ENCODE peak calls at places on chromosomes 12 and 14, in six cellular contexts. H is CD8-positive, alpha-beta memory T cell; A is upper lobe of right lung; O is fibroblast of the aortic adventitia; W is brain microvascular endothelial cell; R is fibroblast of lung. P is an unnamed sample.

GRCh38 chr14:21056520-21057163 is 980 bp upstream of the RNASE8 start:
- DNase-seq in H (no peak), A (no peak), O (no peak), W (no peak), R (no peak), P (no peak)

GRCh38 chr12:76766161-76766560 is 2.2 kb downstream of the ZDHHC17 start:
- DNase-seq in H (no peak), A (no peak), O (no peak), W (no peak), R (no peak), P (no peak)

GRCh38 chr12:39587247-39587646 is 32.4 kb downstream of the ABCD2 start:
- DNase-seq in H (peak), A (no peak), O (no peak), W (peak), R (peak), P (no peak)

GRCh38 chr14:26735811-26736210 is 138.0 kb upstream of the NOVA1 start:
- DNase-seq in H (no peak), A (no peak), O (no peak), W (no peak), R (no peak), P (no peak)

GRCh38 chr14:73426877-73427276 is 31.5 kb downstream of the NUMB start:
- DNase-seq in H (no peak), A (peak), O (peak), W (peak), R (peak), P (no peak)

GRCh38 chr12:83389237-83389996 is 702.7 kb downstream of the TMTC2 start:
- DNase-seq in H (no peak), A (peak), O (no peak), W (no peak), R (no peak), P (no peak)

GRCh38 chr12:9669534-9669933 is at the start of gene CLEC2D:
- DNase-seq in H (peak), A (no peak), O (no peak), W (no peak), R (no peak), P (no peak)

GRCh38 chr12:97005174-97005573 is 98.1 kb downstream of the NEDD1 start:
- DNase-seq in H (no peak), A (no peak), O (no peak), W (no peak), R (no peak), P (no peak)

GRCh38 chr12:28051516-28052456 is 79.3 kb upstream of the PTHLH start:
- DNase-seq in H (no peak), A (no peak), O (peak), W (peak), R (peak), P (no peak)

GRCh38 chr12:52672321-52672933 is 7.8 kb downstream of the KRT1 start:
- DNase-seq in H (no peak), A (no peak), O (no peak), W (no peak), R (no peak), P (no peak)

GRCh38 chr12:50297027-50297426 is 13.7 kb upstream of the LIMA1 start:
- DNase-seq in H (no peak), A (no peak), O (no peak), W (no peak), R (no peak), P (no peak)

GRCh38 chr12:34343345-34343744 is 321.0 kb downstream of the ALG10 start:
- DNase-seq in H (no peak), A (no peak), O (no peak), W (no peak), R (no peak), P (no peak)

GRCh38 chr12:107669946-107670345 is 15.7 kb upstream of the PWP1 start:
- DNase-seq in H (no peak), A (no peak), O (no peak), W (no peak), R (no peak), P (no peak)
- H3K4me3 ChIP-seq in H (no peak), A (no peak), O (no peak), W (no peak), R (no peak), P (no peak)

DNA sequence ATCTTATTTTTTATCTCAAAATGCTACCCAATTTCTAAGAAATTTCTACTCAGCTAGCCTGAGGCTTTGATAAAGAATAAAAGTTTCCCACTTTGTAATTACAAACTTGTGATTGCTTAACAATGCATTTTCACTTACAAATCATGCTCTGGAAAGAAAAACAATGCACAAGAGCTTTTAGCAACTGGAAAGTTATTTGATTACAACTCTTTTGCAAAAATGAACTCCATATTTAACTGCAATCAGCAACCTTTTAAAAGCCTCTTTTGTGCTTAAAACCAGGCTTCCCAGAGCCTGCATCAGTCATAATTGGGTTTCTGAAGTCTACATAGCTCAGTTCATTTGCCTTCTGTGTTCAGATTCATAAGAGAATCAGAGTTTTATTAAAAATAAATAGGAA is 395.2 kb downstream of the PAWR start:
- DNase-seq in H (no peak), A (no peak), O (no peak), W (no peak), R (no peak), P (no peak)
- H3K4me3 ChIP-seq in H (no peak), A (no peak), O (no peak), W (no peak), R (no peak), P (no peak)

GRCh38 chr14:54498579-54498978 is 9.8 kb upstream of the GMFB start:
- DNase-seq in H (no peak), A (no peak), O (no peak), W (no peak), R (no peak), P (no peak)
- H3K4me3 ChIP-seq in H (no peak), A (no peak), O (no peak), W (no peak), R (no peak), P (no peak)

DNA sequence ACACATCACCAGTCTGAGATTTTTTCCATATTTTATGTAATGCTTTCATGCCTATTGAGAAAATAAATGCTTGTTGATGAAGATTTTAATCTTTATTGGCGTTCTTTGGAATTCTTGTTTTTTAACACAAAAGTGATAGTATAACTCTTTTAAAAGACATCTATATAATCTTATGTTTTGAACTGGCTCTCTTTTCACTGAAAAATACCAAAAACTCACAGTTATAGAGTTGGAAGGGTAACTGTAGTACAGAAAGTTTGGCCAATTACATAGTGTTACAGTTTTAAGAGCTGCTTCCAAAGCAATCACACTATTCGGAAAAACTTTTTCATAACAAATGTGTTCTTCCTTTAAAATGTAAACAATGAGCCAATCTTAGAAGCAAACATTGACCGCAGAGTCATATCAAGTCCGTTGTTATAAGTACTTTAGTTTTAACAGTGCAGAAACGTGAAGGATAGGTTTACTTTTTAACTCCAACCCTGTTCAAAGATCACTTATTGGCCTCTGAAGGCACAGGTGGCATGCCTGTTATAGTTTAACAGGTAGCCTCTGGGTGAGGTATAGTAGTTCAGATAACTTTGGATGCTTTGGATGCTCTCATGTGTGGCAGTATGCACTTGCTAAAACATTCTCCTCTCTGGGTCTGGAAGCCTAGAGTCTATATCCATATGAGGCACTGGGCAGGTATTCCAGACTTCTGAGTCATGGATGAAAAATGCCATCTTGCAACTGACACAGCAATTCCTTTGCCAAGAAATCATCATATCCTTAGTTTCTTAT is 12.1 kb upstream of the NTN4 start:
- DNase-seq in H (no peak), A (no peak), O (peak), W (peak), R (peak), P (peak)
- H3K4me3 ChIP-seq in H (no peak), A (no peak), O (no peak), W (no peak), R (no peak), P (no peak)

GRCh38 chr12:6631549-6631961 is 4.2 kb downstream of the LPAR5 start:
- DNase-seq in H (peak), A (no peak), O (no peak), W (no peak), R (no peak), P (no peak)
- H3K4me3 ChIP-seq in H (peak), A (peak), O (no peak), W (no peak), R (no peak), P (no peak)

DNA sequence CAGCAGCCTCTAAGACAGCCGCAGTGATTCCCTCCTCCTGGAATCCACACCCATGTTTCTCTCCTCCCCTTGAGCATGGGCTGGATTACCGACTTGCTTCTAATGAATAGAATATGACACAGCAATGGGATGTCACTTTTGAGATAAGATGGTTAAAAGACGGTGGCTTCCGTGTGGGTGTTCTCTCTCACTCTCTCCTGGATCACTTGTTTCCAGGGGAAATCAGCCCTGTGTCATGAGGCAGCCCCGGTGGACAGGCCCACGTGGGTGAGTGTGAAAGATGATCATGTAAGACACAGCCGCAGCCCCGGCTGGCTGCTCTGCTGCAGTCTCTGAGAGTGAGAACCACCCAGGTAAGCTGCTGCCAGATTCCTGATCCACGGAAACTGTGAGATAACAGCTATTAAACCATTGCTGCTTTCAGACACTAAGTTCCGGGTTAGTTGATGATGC is 10.7 kb downstream of the MOAP1 start:
- DNase-seq in H (no peak), A (peak), O (peak), W (peak), R (no peak), P (no peak)
- H3K4me3 ChIP-seq in H (no peak), A (no peak), O (no peak), W (no peak), R (no peak), P (no peak)